ENCODE peak calls at places on chromosome 12, in eight cellular contexts. C, Z, G, I, Y, E, L and P are unnamed samples.
A peak's percentile ranks its signal among the peaks of the same experiment; 100 is the strongest.

GRCh38 chr12:111936869-111937268 is 76.1 kb downstream of the TMEM116 start:
- DNase-seq in C (no peak), L (no peak), G (no peak), I (no peak), Y (no peak), Z (no peak), E (no peak), P (no peak)

GRCh38 chr12:117533687-117534086 is 172.3 kb upstream of the NOS1 start:
- DNase-seq in E (no peak), Z (no peak), C (no peak), I (no peak), L (no peak), G (no peak), Y (no peak), P (no peak)

GRCh38 chr12:108765289-108765764 is 34.0 kb upstream of the CORO1C start:
- DNase-seq in I (no peak), C (no peak), L (no peak), E (no peak), Y (no peak), G (no peak), Z (no peak), P (no peak)

GRCh38 chr12:15131462-15131861 is 89.8 kb downstream of the RERG start:
- DNase-seq in Z (no peak), G (no peak), I (no peak), Y (peak; percentile 11), E (no peak), C (peak; percentile 12), L (no peak), P (no peak)

GRCh38 chr12:24977060-24977459 is 28.2 kb upstream of the BCAT1 start:
- DNase-seq in E (no peak), G (no peak), Z (no peak), L (no peak), I (no peak), C (no peak), Y (no peak), P (no peak)

GRCh38 chr12:53695148-53696138 is 19.6 kb upstream of the ATP5MC2 start:
- DNase-seq in E (peak; percentile 54), Y (peak; percentile 55), Z (peak; percentile 65), L (peak; percentile 53), I (no peak), C (no peak), G (peak; percentile 63), P (no peak)

GRCh38 chr12:15336772-15337553 is 14.7 kb downstream of the PTPRO start:
- DNase-seq in G (no peak), I (no peak), Y (no peak), C (peak; percentile 74), L (no peak), E (no peak), Z (no peak), P (peak; percentile 32)

GRCh38 chr12:52139147-52139546 is 52.7 kb downstream of the KRT80 start:
- DNase-seq in Y (no peak), E (no peak), L (no peak), C (no peak), I (no peak), G (no peak), Z (no peak), P (no peak)

GRCh38 chr12:123667771-123668170 is 3.1 kb upstream of the TCTN2 start:
- DNase-seq in E (no peak), Y (no peak), Z (no peak), L (no peak), G (no peak), C (no peak), I (no peak), P (no peak)

GRCh38 chr12:120012067-120012621 is 23.1 kb downstream of the BICDL1 start:
- DNase-seq in L (peak; percentile 74), G (no peak), E (peak; percentile 92), Y (peak; percentile 67), C (no peak), Z (peak; percentile 95), I (no peak), P (no peak)

GRCh38 chr12:123973552-123974341 is 732 bp downstream of the ZNF664 start:
- DNase-seq in C (no peak), G (peak; percentile 58), I (peak; percentile 3), E (peak; percentile 50), Y (peak; percentile 40), Z (peak; percentile 79), L (peak; percentile 28), P (no peak)

GRCh38 chr12:41967668-41968649 is 176.7 kb downstream of the GXYLT1 start:
- DNase-seq in G (peak; percentile 37), E (no peak), C (peak; percentile 85), I (no peak), Z (no peak), Y (no peak), L (no peak), P (peak; percentile 60)

GRCh38 chr12:25852792-25853191 is 105.7 kb upstream of the RASSF8 start:
- DNase-seq in I (no peak), G (no peak), L (no peak), C (no peak), Y (no peak), E (no peak), Z (no peak), P (no peak)

GRCh38 chr12:103036581-103037214 is 79.2 kb downstream of the ASCL1 start:
- DNase-seq in Y (no peak), Z (no peak), E (no peak), G (no peak), I (no peak), C (no peak), L (no peak), P (no peak)

GRCh38 chr12:1491983-1492697 is 102.2 kb downstream of the FBXL14 start:
- DNase-seq in C (no peak), L (no peak), Z (no peak), E (no peak), Y (no peak), G (no peak), I (no peak), P (no peak)

GRCh38 chr12:4214912-4215861 is 58.4 kb upstream of the CCND2 start:
- DNase-seq in L (peak; percentile 58), C (no peak), Y (no peak), E (no peak), Z (peak; percentile 81), G (no peak), I (no peak), P (no peak)

GRCh38 chr12:103779410-103780092 is 61.5 kb downstream of the NT5DC3 start:
- DNase-seq in E (no peak), Y (no peak), L (no peak), G (no peak), Z (no peak), C (no peak), I (no peak), P (peak; percentile 20)

GRCh38 chr12:54329756-54330155 is 4.8 kb downstream of the COPZ1 start:
- DNase-seq in G (no peak), Z (no peak), E (no peak), L (no peak), Y (no peak), C (no peak), I (no peak), P (no peak)

GRCh38 chr12:52278931-52279682 is 4.7 kb downstream of the KRT86 start:
- DNase-seq in C (no peak), Z (peak; percentile 95), I (peak; percentile 38), Y (peak; percentile 87), G (peak; percentile 87), L (peak; percentile 83), E (peak; percentile 71), P (peak; percentile 8)